ENCODE peak calls at places on chromosome 4, in nine cellular contexts. One of them, this sample, is unnamed.

GRCh38 chr4:4735870-4736269 is 123.6 kb upstream of the MSX1 start:
- DNase-seq in KBM-7: no peak
- DNase-seq in AG08395: no peak
- DNase-seq in non-pigmented ciliary epithelial cell: no peak
- DNase-seq in HCT116: no peak
- DNase-seq in fibroblast of lung: peak
- DNase-seq in activated T-cell treated with anti-CD3 and anti-CD28 coated beads, Interleukin-2, amount 50 U/mL, for 4 hours: no peak
- DNase-seq in germinal center: no peak
- DNase-seq in K562: no peak
- DNase-seq in this sample: peak

GRCh38 chr4:25441519-25442117 is 64.6 kb downstream of the ANAPC4 start:
- DNase-seq in activated T-cell treated with anti-CD3 and anti-CD28 coated beads, Interleukin-2, amount 50 U/mL, for 4 hours: no peak
- DNase-seq in HCT116: peak
- DNase-seq in KBM-7: peak
- DNase-seq in fibroblast of lung: peak
- DNase-seq in germinal center: peak
- DNase-seq in K562: peak
- DNase-seq in AG08395: peak
- DNase-seq in non-pigmented ciliary epithelial cell: no peak
- DNase-seq in this sample: peak

GRCh38 chr4:1367936-1368289 is 20.9 kb downstream of the UVSSA start:
- DNase-seq in fibroblast of lung: no peak
- DNase-seq in germinal center: no peak
- DNase-seq in activated T-cell treated with anti-CD3 and anti-CD28 coated beads, Interleukin-2, amount 50 U/mL, for 4 hours: no peak
- DNase-seq in K562: no peak
- DNase-seq in non-pigmented ciliary epithelial cell: no peak
- DNase-seq in AG08395: no peak
- DNase-seq in KBM-7: no peak
- DNase-seq in HCT116: no peak
- DNase-seq in this sample: no peak

GRCh38 chr4:132332932-132333722 is 816.0 kb upstream of the PCDH10 start:
- DNase-seq in fibroblast of lung: peak
- DNase-seq in HCT116: peak
- DNase-seq in AG08395: no peak
- DNase-seq in non-pigmented ciliary epithelial cell: no peak
- DNase-seq in activated T-cell treated with anti-CD3 and anti-CD28 coated beads, Interleukin-2, amount 50 U/mL, for 4 hours: no peak
- DNase-seq in germinal center: no peak
- DNase-seq in K562: peak
- DNase-seq in KBM-7: peak
- DNase-seq in this sample: no peak

GRCh38 chr4:3644849-3645627 is 112.8 kb upstream of the LRPAP1 start:
- DNase-seq in non-pigmented ciliary epithelial cell: no peak
- DNase-seq in germinal center: no peak
- DNase-seq in HCT116: no peak
- DNase-seq in activated T-cell treated with anti-CD3 and anti-CD28 coated beads, Interleukin-2, amount 50 U/mL, for 4 hours: no peak
- DNase-seq in fibroblast of lung: peak
- DNase-seq in AG08395: peak
- DNase-seq in K562: peak
- DNase-seq in KBM-7: no peak
- DNase-seq in this sample: no peak

GRCh38 chr4:7987148-7987989 is 47.7 kb upstream of the AFAP1 start:
- DNase-seq in fibroblast of lung: peak
- DNase-seq in germinal center: peak
- DNase-seq in K562: peak
- DNase-seq in non-pigmented ciliary epithelial cell: no peak
- DNase-seq in activated T-cell treated with anti-CD3 and anti-CD28 coated beads, Interleukin-2, amount 50 U/mL, for 4 hours: peak
- DNase-seq in AG08395: peak
- DNase-seq in KBM-7: peak
- DNase-seq in HCT116: peak
- DNase-seq in this sample: peak

GRCh38 chr4:147094228-147094627 is 148.6 kb upstream of the TTC29 start:
- DNase-seq in fibroblast of lung: no peak
- DNase-seq in activated T-cell treated with anti-CD3 and anti-CD28 coated beads, Interleukin-2, amount 50 U/mL, for 4 hours: no peak
- DNase-seq in germinal center: no peak
- DNase-seq in HCT116: no peak
- DNase-seq in non-pigmented ciliary epithelial cell: no peak
- DNase-seq in KBM-7: no peak
- DNase-seq in AG08395: no peak
- DNase-seq in K562: no peak
- DNase-seq in this sample: no peak

GRCh38 chr4:159248383-159249178 is 145.7 kb downstream of the RAPGEF2 start:
- DNase-seq in activated T-cell treated with anti-CD3 and anti-CD28 coated beads, Interleukin-2, amount 50 U/mL, for 4 hours: no peak
- DNase-seq in K562: no peak
- DNase-seq in fibroblast of lung: peak
- DNase-seq in AG08395: peak
- DNase-seq in non-pigmented ciliary epithelial cell: peak
- DNase-seq in KBM-7: no peak
- DNase-seq in HCT116: no peak
- DNase-seq in germinal center: no peak
- DNase-seq in this sample: peak

GRCh38 chr4:1512738-1513660 is 106.8 kb upstream of the NKX1-1 start:
- DNase-seq in fibroblast of lung: peak
- DNase-seq in KBM-7: peak
- DNase-seq in non-pigmented ciliary epithelial cell: no peak
- DNase-seq in germinal center: peak
- DNase-seq in AG08395: peak
- DNase-seq in K562: peak
- DNase-seq in activated T-cell treated with anti-CD3 and anti-CD28 coated beads, Interleukin-2, amount 50 U/mL, for 4 hours: peak
- DNase-seq in HCT116: peak
- DNase-seq in this sample: no peak

GRCh38 chr4:147096667-147097604 is 151.3 kb upstream of the TTC29 start:
- DNase-seq in fibroblast of lung: peak
- DNase-seq in K562: peak
- DNase-seq in non-pigmented ciliary epithelial cell: no peak
- DNase-seq in HCT116: peak
- DNase-seq in germinal center: peak
- DNase-seq in KBM-7: peak
- DNase-seq in activated T-cell treated with anti-CD3 and anti-CD28 coated beads, Interleukin-2, amount 50 U/mL, for 4 hours: no peak
- DNase-seq in AG08395: peak
- DNase-seq in this sample: peak

GRCh38 chr4:153556441-153556815 is 90.3 kb downstream of the TMEM131L start:
- DNase-seq in K562: no peak
- DNase-seq in non-pigmented ciliary epithelial cell: no peak
- DNase-seq in AG08395: no peak
- DNase-seq in KBM-7: no peak
- DNase-seq in germinal center: no peak
- DNase-seq in fibroblast of lung: no peak
- DNase-seq in HCT116: no peak
- DNase-seq in activated T-cell treated with anti-CD3 and anti-CD28 coated beads, Interleukin-2, amount 50 U/mL, for 4 hours: no peak
- DNase-seq in this sample: no peak

This sample was measured in IMR-90.